ENCODE peak calls at places on chromosome 20, in nine cellular contexts. One of them, this sample, is unnamed.

GRCh38 chr20:57398231-57398821 is 7.1 kb downstream of the RBM38 start:
- DNase-seq in central memory CD4-positive, alpha-beta T cell: peak
- DNase-seq in HS-5: no peak
- DNase-seq in fibroblast of pulmonary artery: no peak
- DNase-seq in activated CD8-positive, alpha-beta memory T cell treated with anti-CD3 and anti-CD28 coated beads for 24 hours: peak
- DNase-seq in ovary: peak
- DNase-seq in COR-L47: peak
- DNase-seq in HEK293T: no peak
- DNase-seq in AG10803: no peak
- DNase-seq in this sample: no peak

GRCh38 chr20:15107952-15108351 is 770.5 kb upstream of the FLRT3 start:
- DNase-seq in central memory CD4-positive, alpha-beta T cell: no peak
- DNase-seq in HS-5: no peak
- DNase-seq in fibroblast of pulmonary artery: no peak
- DNase-seq in activated CD8-positive, alpha-beta memory T cell treated with anti-CD3 and anti-CD28 coated beads for 24 hours: no peak
- DNase-seq in ovary: no peak
- DNase-seq in COR-L47: no peak
- DNase-seq in HEK293T: no peak
- DNase-seq in AG10803: no peak
- DNase-seq in this sample: no peak

GRCh38 chr20:61951695-61952533 is 113.8 kb downstream of the TAF4 start:
- DNase-seq in central memory CD4-positive, alpha-beta T cell: no peak
- DNase-seq in HS-5: no peak
- DNase-seq in fibroblast of pulmonary artery: no peak
- DNase-seq in activated CD8-positive, alpha-beta memory T cell treated with anti-CD3 and anti-CD28 coated beads for 24 hours: no peak
- DNase-seq in ovary: peak
- DNase-seq in COR-L47: no peak
- DNase-seq in HEK293T: no peak
- DNase-seq in AG10803: peak
- DNase-seq in this sample: peak

GRCh38 chr20:38789503-38790209 is 15.8 kb upstream of the PPP1R16B start:
- DNase-seq in central memory CD4-positive, alpha-beta T cell: no peak
- DNase-seq in HS-5: peak
- DNase-seq in fibroblast of pulmonary artery: no peak
- DNase-seq in activated CD8-positive, alpha-beta memory T cell treated with anti-CD3 and anti-CD28 coated beads for 24 hours: no peak
- DNase-seq in ovary: no peak
- DNase-seq in COR-L47: no peak
- DNase-seq in HEK293T: no peak
- DNase-seq in AG10803: peak
- DNase-seq in this sample: no peak

GRCh38 chr20:63707558-63708300 is at the start of the genes ARFRP1 and ZGPAT:
- DNase-seq in central memory CD4-positive, alpha-beta T cell: peak
- DNase-seq in HS-5: peak
- DNase-seq in fibroblast of pulmonary artery: peak
- DNase-seq in activated CD8-positive, alpha-beta memory T cell treated with anti-CD3 and anti-CD28 coated beads for 24 hours: peak
- DNase-seq in ovary: peak
- DNase-seq in COR-L47: peak
- DNase-seq in HEK293T: peak
- DNase-seq in AG10803: peak
- DNase-seq in this sample: peak

GRCh38 chr20:42886801-42887200 is 302.9 kb downstream of the PTPRT start:
- DNase-seq in central memory CD4-positive, alpha-beta T cell: no peak
- DNase-seq in HS-5: no peak
- DNase-seq in fibroblast of pulmonary artery: no peak
- DNase-seq in activated CD8-positive, alpha-beta memory T cell treated with anti-CD3 and anti-CD28 coated beads for 24 hours: no peak
- DNase-seq in ovary: no peak
- DNase-seq in COR-L47: no peak
- DNase-seq in HEK293T: no peak
- DNase-seq in AG10803: no peak
- DNase-seq in this sample: no peak

GRCh38 chr20:43514062-43514971 is 6.8 kb downstream of the L3MBTL1 start:
- DNase-seq in central memory CD4-positive, alpha-beta T cell: peak
- DNase-seq in HS-5: peak
- DNase-seq in fibroblast of pulmonary artery: peak
- DNase-seq in activated CD8-positive, alpha-beta memory T cell treated with anti-CD3 and anti-CD28 coated beads for 24 hours: peak
- DNase-seq in ovary: peak
- DNase-seq in COR-L47: peak
- DNase-seq in HEK293T: peak
- DNase-seq in AG10803: peak
- DNase-seq in this sample: peak

GRCh38 chr20:5024982-5025381 is 23.7 kb upstream of the SLC23A2 start:
- DNase-seq in central memory CD4-positive, alpha-beta T cell: no peak
- DNase-seq in HS-5: no peak
- DNase-seq in fibroblast of pulmonary artery: no peak
- DNase-seq in activated CD8-positive, alpha-beta memory T cell treated with anti-CD3 and anti-CD28 coated beads for 24 hours: no peak
- DNase-seq in ovary: no peak
- DNase-seq in COR-L47: no peak
- DNase-seq in HEK293T: no peak
- DNase-seq in AG10803: no peak
- DNase-seq in this sample: no peak

GRCh38 chr20:63626424-63627128 is at the start of gene GMEB2:
- DNase-seq in central memory CD4-positive, alpha-beta T cell: no peak
- DNase-seq in HS-5: no peak
- DNase-seq in fibroblast of pulmonary artery: peak
- DNase-seq in activated CD8-positive, alpha-beta memory T cell treated with anti-CD3 and anti-CD28 coated beads for 24 hours: peak
- DNase-seq in ovary: peak
- DNase-seq in COR-L47: peak
- DNase-seq in HEK293T: peak
- DNase-seq in AG10803: peak
- DNase-seq in this sample: peak

GRCh38 chr20:62309947-62310756 is 7.4 kb downstream of the ADRM1 start:
- DNase-seq in central memory CD4-positive, alpha-beta T cell: no peak
- DNase-seq in HS-5: no peak
- DNase-seq in fibroblast of pulmonary artery: no peak
- DNase-seq in activated CD8-positive, alpha-beta memory T cell treated with anti-CD3 and anti-CD28 coated beads for 24 hours: no peak
- DNase-seq in ovary: no peak
- DNase-seq in COR-L47: no peak
- DNase-seq in HEK293T: no peak
- DNase-seq in AG10803: no peak
- DNase-seq in this sample: no peak

GRCh38 chr20:45330476-45330875 is 17.7 kb downstream of the SDC4 start:
- DNase-seq in central memory CD4-positive, alpha-beta T cell: no peak
- DNase-seq in HS-5: no peak
- DNase-seq in fibroblast of pulmonary artery: no peak
- DNase-seq in activated CD8-positive, alpha-beta memory T cell treated with anti-CD3 and anti-CD28 coated beads for 24 hours: no peak
- DNase-seq in ovary: no peak
- DNase-seq in COR-L47: no peak
- DNase-seq in HEK293T: no peak
- DNase-seq in AG10803: no peak
- DNase-seq in this sample: no peak

GRCh38 chr20:1371830-1372539 is 20.9 kb downstream of the FKBP1A start:
- DNase-seq in central memory CD4-positive, alpha-beta T cell: no peak
- DNase-seq in HS-5: no peak
- DNase-seq in fibroblast of pulmonary artery: no peak
- DNase-seq in activated CD8-positive, alpha-beta memory T cell treated with anti-CD3 and anti-CD28 coated beads for 24 hours: no peak
- DNase-seq in ovary: no peak
- DNase-seq in COR-L47: no peak
- DNase-seq in HEK293T: no peak
- DNase-seq in AG10803: no peak
- DNase-seq in this sample: no peak

GRCh38 chr20:60361761-60362410 is 403.7 kb downstream of the CDH26 start:
- DNase-seq in central memory CD4-positive, alpha-beta T cell: no peak
- DNase-seq in HS-5: no peak
- DNase-seq in fibroblast of pulmonary artery: no peak
- DNase-seq in activated CD8-positive, alpha-beta memory T cell treated with anti-CD3 and anti-CD28 coated beads for 24 hours: no peak
- DNase-seq in ovary: no peak
- DNase-seq in COR-L47: no peak
- DNase-seq in HEK293T: no peak
- DNase-seq in AG10803: no peak
- DNase-seq in this sample: no peak

GRCh38 chr20:47228654-47229053 is 127.8 kb downstream of the ZMYND8 start:
- DNase-seq in central memory CD4-positive, alpha-beta T cell: no peak
- DNase-seq in HS-5: no peak
- DNase-seq in fibroblast of pulmonary artery: no peak
- DNase-seq in activated CD8-positive, alpha-beta memory T cell treated with anti-CD3 and anti-CD28 coated beads for 24 hours: no peak
- DNase-seq in ovary: no peak
- DNase-seq in COR-L47: no peak
- DNase-seq in HEK293T: no peak
- DNase-seq in AG10803: no peak
- DNase-seq in this sample: no peak

GRCh38 chr20:58233881-58234528 is 5.6 kb upstream of the ANKRD60 start:
- DNase-seq in central memory CD4-positive, alpha-beta T cell: no peak
- DNase-seq in HS-5: no peak
- DNase-seq in fibroblast of pulmonary artery: no peak
- DNase-seq in activated CD8-positive, alpha-beta memory T cell treated with anti-CD3 and anti-CD28 coated beads for 24 hours: peak
- DNase-seq in ovary: peak
- DNase-seq in COR-L47: no peak
- DNase-seq in HEK293T: peak
- DNase-seq in AG10803: no peak
- DNase-seq in this sample: peak

GRCh38 chr20:11846131-11846530 is 71.6 kb upstream of the BTBD3 start:
- DNase-seq in central memory CD4-positive, alpha-beta T cell: no peak
- DNase-seq in HS-5: no peak
- DNase-seq in fibroblast of pulmonary artery: no peak
- DNase-seq in activated CD8-positive, alpha-beta memory T cell treated with anti-CD3 and anti-CD28 coated beads for 24 hours: no peak
- DNase-seq in ovary: no peak
- DNase-seq in COR-L47: no peak
- DNase-seq in HEK293T: no peak
- DNase-seq in AG10803: no peak
- DNase-seq in this sample: no peak

GRCh38 chr20:10404959-10405530 is 29.0 kb downstream of the MKKS start:
- DNase-seq in central memory CD4-positive, alpha-beta T cell: no peak
- DNase-seq in HS-5: no peak
- DNase-seq in fibroblast of pulmonary artery: no peak
- DNase-seq in activated CD8-positive, alpha-beta memory T cell treated with anti-CD3 and anti-CD28 coated beads for 24 hours: no peak
- DNase-seq in ovary: no peak
- DNase-seq in COR-L47: no peak
- DNase-seq in HEK293T: no peak
- DNase-seq in AG10803: no peak
- DNase-seq in this sample: no peak

GRCh38 chr20:43662943-43663655 is 3.8 kb upstream of the MYBL2 start:
- DNase-seq in central memory CD4-positive, alpha-beta T cell: no peak
- DNase-seq in HS-5: peak
- DNase-seq in fibroblast of pulmonary artery: no peak
- DNase-seq in activated CD8-positive, alpha-beta memory T cell treated with anti-CD3 and anti-CD28 coated beads for 24 hours: no peak
- DNase-seq in ovary: no peak
- DNase-seq in COR-L47: no peak
- DNase-seq in HEK293T: no peak
- DNase-seq in AG10803: peak
- DNase-seq in this sample: no peak

GRCh38 chr20:38859070-38859690 is 53.7 kb downstream of the PPP1R16B start:
- DNase-seq in central memory CD4-positive, alpha-beta T cell: peak
- DNase-seq in HS-5: no peak
- DNase-seq in fibroblast of pulmonary artery: no peak
- DNase-seq in activated CD8-positive, alpha-beta memory T cell treated with anti-CD3 and anti-CD28 coated beads for 24 hours: no peak
- DNase-seq in ovary: no peak
- DNase-seq in COR-L47: no peak
- DNase-seq in HEK293T: no peak
- DNase-seq in AG10803: no peak
- DNase-seq in this sample: no peak

GRCh38 chr20:29448806-29449470 is 1808.5 kb upstream of the DEFB115 start:
- DNase-seq in central memory CD4-positive, alpha-beta T cell: no peak
- DNase-seq in HS-5: no peak
- DNase-seq in fibroblast of pulmonary artery: no peak
- DNase-seq in activated CD8-positive, alpha-beta memory T cell treated with anti-CD3 and anti-CD28 coated beads for 24 hours: no peak
- DNase-seq in ovary: no peak
- DNase-seq in COR-L47: no peak
- DNase-seq in HEK293T: no peak
- DNase-seq in AG10803: no peak
- DNase-seq in this sample: no peak

GRCh38 chr20:22462975-22463914 is 121.1 kb downstream of the FOXA2 start:
- DNase-seq in central memory CD4-positive, alpha-beta T cell: no peak
- DNase-seq in HS-5: no peak
- DNase-seq in fibroblast of pulmonary artery: peak
- DNase-seq in activated CD8-positive, alpha-beta memory T cell treated with anti-CD3 and anti-CD28 coated beads for 24 hours: no peak
- DNase-seq in ovary: no peak
- DNase-seq in COR-L47: peak
- DNase-seq in HEK293T: no peak
- DNase-seq in AG10803: no peak
- DNase-seq in this sample: no peak

GRCh38 chr20:58579819-58580492 is 64.8 kb upstream of the APCDD1L start:
- DNase-seq in central memory CD4-positive, alpha-beta T cell: no peak
- DNase-seq in HS-5: no peak
- DNase-seq in fibroblast of pulmonary artery: no peak
- DNase-seq in activated CD8-positive, alpha-beta memory T cell treated with anti-CD3 and anti-CD28 coated beads for 24 hours: no peak
- DNase-seq in ovary: no peak
- DNase-seq in COR-L47: no peak
- DNase-seq in HEK293T: no peak
- DNase-seq in AG10803: no peak
- DNase-seq in this sample: no peak

GRCh38 chr20:43508604-43509040 is 1.1 kb downstream of the L3MBTL1 start:
- DNase-seq in central memory CD4-positive, alpha-beta T cell: no peak
- DNase-seq in HS-5: no peak
- DNase-seq in fibroblast of pulmonary artery: peak
- DNase-seq in activated CD8-positive, alpha-beta memory T cell treated with anti-CD3 and anti-CD28 coated beads for 24 hours: no peak
- DNase-seq in ovary: no peak
- DNase-seq in COR-L47: no peak
- DNase-seq in HEK293T: no peak
- DNase-seq in AG10803: no peak
- DNase-seq in this sample: no peak

GRCh38 chr20:36246410-36246809 is 10.1 kb downstream of the AAR2 start:
- DNase-seq in central memory CD4-positive, alpha-beta T cell: no peak
- DNase-seq in HS-5: no peak
- DNase-seq in fibroblast of pulmonary artery: no peak
- DNase-seq in activated CD8-positive, alpha-beta memory T cell treated with anti-CD3 and anti-CD28 coated beads for 24 hours: no peak
- DNase-seq in ovary: no peak
- DNase-seq in COR-L47: peak
- DNase-seq in HEK293T: no peak
- DNase-seq in AG10803: no peak
- DNase-seq in this sample: no peak

GRCh38 chr20:63830821-63831593 is at the start of gene ZBTB46:
- DNase-seq in central memory CD4-positive, alpha-beta T cell: no peak
- DNase-seq in HS-5: no peak
- DNase-seq in fibroblast of pulmonary artery: peak
- DNase-seq in activated CD8-positive, alpha-beta memory T cell treated with anti-CD3 and anti-CD28 coated beads for 24 hours: no peak
- DNase-seq in ovary: peak
- DNase-seq in COR-L47: peak
- DNase-seq in HEK293T: peak
- DNase-seq in AG10803: peak
- DNase-seq in this sample: peak

GRCh38 chr20:17873410-17874270 is 95.0 kb downstream of the SNX5 start:
- DNase-seq in central memory CD4-positive, alpha-beta T cell: no peak
- DNase-seq in HS-5: peak
- DNase-seq in fibroblast of pulmonary artery: peak
- DNase-seq in activated CD8-positive, alpha-beta memory T cell treated with anti-CD3 and anti-CD28 coated beads for 24 hours: no peak
- DNase-seq in ovary: peak
- DNase-seq in COR-L47: peak
- DNase-seq in HEK293T: no peak
- DNase-seq in AG10803: peak
- DNase-seq in this sample: peak

GRCh38 chr20:43821795-43822194 is 92.9 kb upstream of the TOX2 start:
- DNase-seq in central memory CD4-positive, alpha-beta T cell: no peak
- DNase-seq in HS-5: no peak
- DNase-seq in fibroblast of pulmonary artery: peak
- DNase-seq in activated CD8-positive, alpha-beta memory T cell treated with anti-CD3 and anti-CD28 coated beads for 24 hours: peak
- DNase-seq in ovary: no peak
- DNase-seq in COR-L47: no peak
- DNase-seq in HEK293T: no peak
- DNase-seq in AG10803: no peak
- DNase-seq in this sample: no peak

GRCh38 chr20:15700147-15700765 is 873.0 kb downstream of the KIF16B start:
- DNase-seq in central memory CD4-positive, alpha-beta T cell: no peak
- DNase-seq in HS-5: no peak
- DNase-seq in fibroblast of pulmonary artery: no peak
- DNase-seq in activated CD8-positive, alpha-beta memory T cell treated with anti-CD3 and anti-CD28 coated beads for 24 hours: no peak
- DNase-seq in ovary: no peak
- DNase-seq in COR-L47: no peak
- DNase-seq in HEK293T: no peak
- DNase-seq in AG10803: no peak
- DNase-seq in this sample: no peak

GRCh38 chr20:58839474-58839874 is 11.2 kb downstream of the GNAS-AS1 start:
- DNase-seq in central memory CD4-positive, alpha-beta T cell: peak
- DNase-seq in HS-5: no peak
- DNase-seq in fibroblast of pulmonary artery: peak
- DNase-seq in activated CD8-positive, alpha-beta memory T cell treated with anti-CD3 and anti-CD28 coated beads for 24 hours: peak
- DNase-seq in ovary: no peak
- DNase-seq in COR-L47: peak
- DNase-seq in HEK293T: peak
- DNase-seq in AG10803: no peak
- DNase-seq in this sample: peak

GRCh38 chr20:3162080-3162611 is 2.5 kb upstream of the FASTKD5 start:
- DNase-seq in central memory CD4-positive, alpha-beta T cell: no peak
- DNase-seq in HS-5: no peak
- DNase-seq in fibroblast of pulmonary artery: no peak
- DNase-seq in activated CD8-positive, alpha-beta memory T cell treated with anti-CD3 and anti-CD28 coated beads for 24 hours: no peak
- DNase-seq in ovary: no peak
- DNase-seq in COR-L47: peak
- DNase-seq in HEK293T: no peak
- DNase-seq in AG10803: no peak
- DNase-seq in this sample: no peak

GRCh38 chr20:6714202-6714800 is 53.2 kb upstream of the BMP2 start:
- DNase-seq in central memory CD4-positive, alpha-beta T cell: no peak
- DNase-seq in HS-5: no peak
- DNase-seq in fibroblast of pulmonary artery: no peak
- DNase-seq in activated CD8-positive, alpha-beta memory T cell treated with anti-CD3 and anti-CD28 coated beads for 24 hours: no peak
- DNase-seq in ovary: no peak
- DNase-seq in COR-L47: no peak
- DNase-seq in HEK293T: no peak
- DNase-seq in AG10803: no peak
- DNase-seq in this sample: no peak

This sample was measured in A673.